ENCODE peak calls at places on chromosomes 7 and 10, in five cellular contexts. N is T-cell, R is mucosa of gallbladder, H is bronchial epithelial cell, J is BE2C. C is an unnamed sample.

GRCh38 chr7:114081606-114082425 is 163.0 kb upstream of the PPP1R3A start:
- DNase-seq in N (no peak), R (peak), H (peak), J (no peak), C (peak)

GRCh38 chr7:69687739-69688431 is 89.6 kb downstream of the AUTS2 start:
- DNase-seq in N (no peak), R (no peak), H (no peak), J (no peak), C (no peak)

GRCh38 chr10:125123363-125124113 is 36.8 kb downstream of the CTBP2 start:
- DNase-seq in N (no peak), R (peak), H (peak), J (peak), C (peak)

GRCh38 chr7:149875396-149875795 is 1.6 kb downstream of the ATP6V0E2 start:
- DNase-seq in N (no peak), R (peak), H (no peak), J (no peak), C (no peak)

GRCh38 chr7:46764100-46764941 is 817.6 kb downstream of the TNS3 start:
- DNase-seq in N (no peak), R (peak), H (peak), J (peak), C (peak)

GRCh38 chr10:98346847-98347246 is 68.1 kb downstream of the PYROXD2 start:
- DNase-seq in N (no peak), R (no peak), H (no peak), J (no peak), C (no peak)

GRCh38 chr10:5159126-5159525 is 25.8 kb downstream of the AKR1C8 start:
- DNase-seq in N (no peak), R (no peak), H (peak), J (no peak), C (no peak)

GRCh38 chr10:116737582-116738358 is 4.6 kb downstream of the HSPA12A start:
- DNase-seq in N (no peak), R (no peak), H (no peak), J (no peak), C (no peak)

GRCh38 chr10:124341768-124342135 is 77.0 kb downstream of the OAT start:
- DNase-seq in N (no peak), R (no peak), H (no peak), J (no peak), C (no peak)

GRCh38 chr10:113244750-113245149 is 294.7 kb downstream of the TCF7L2 start:
- DNase-seq in N (no peak), R (no peak), H (no peak), J (no peak), C (no peak)

GRCh38 chr7:158442260-158442659 is 145.4 kb downstream of the PTPRN2 start:
- DNase-seq in N (no peak), R (no peak), H (peak), J (no peak), C (peak)

GRCh38 chr7:43868681-43869017 is 668 bp downstream of the MRPS24 start:
- DNase-seq in N (no peak), R (no peak), H (no peak), J (no peak), C (no peak)

GRCh38 chr10:22340362-22341189 is 4.7 kb upstream of the SPAG6 start:
- DNase-seq in N (peak), R (no peak), H (no peak), J (peak), C (peak)

GRCh38 chr7:115117748-115118147 is 195.9 kb downstream of the MDFIC start:
- DNase-seq in N (no peak), R (no peak), H (no peak), J (no peak), C (no peak)

GRCh38 chr10:60611291-60611747 is 167.0 kb upstream of the CDK1 start:
- DNase-seq in N (no peak), R (no peak), H (peak), J (no peak), C (peak)

GRCh38 chr10:62735464-62736188 is 68.9 kb upstream of the ADO start:
- DNase-seq in N (no peak), R (no peak), H (peak), J (no peak), C (peak)

GRCh38 chr7:139630643-139631519 is 107.4 kb downstream of the CLEC2L start:
- DNase-seq in N (no peak), R (no peak), H (no peak), J (no peak), C (no peak)

GRCh38 chr7:5351508-5352265 is 68.9 kb downstream of the SLC29A4 start:
- DNase-seq in N (no peak), R (no peak), H (no peak), J (no peak), C (no peak)

GRCh38 chr10:11626071-11626470 is 14.6 kb upstream of the USP6NL start:
- DNase-seq in N (no peak), R (no peak), H (no peak), J (no peak), C (no peak)

GRCh38 chr10:68275600-68276126 is 43.8 kb upstream of the ATOH7 start:
- DNase-seq in N (no peak), R (no peak), H (no peak), J (no peak), C (no peak)

GRCh38 chr10:77485847-77486246 is 151.8 kb downstream of the KCNMA1 start:
- DNase-seq in N (no peak), R (no peak), H (no peak), J (no peak), C (no peak)

GRCh38 chr7:22561895-22562593 is 62.1 kb upstream of the STEAP1B start:
- DNase-seq in N (no peak), R (no peak), H (no peak), J (no peak), C (peak)

GRCh38 chr10:51124852-51125251 is 50.6 kb downstream of the PRKG1 start:
- DNase-seq in N (no peak), R (no peak), H (no peak), J (no peak), C (no peak)

GRCh38 chr7:41472427-41473125 is 230.3 kb downstream of the INHBA start:
- DNase-seq in N (no peak), R (no peak), H (no peak), J (no peak), C (no peak)

GRCh38 chr10:22712959-22713852 is 1.2 kb downstream of the PIP4K2A start:
- DNase-seq in N (no peak), R (no peak), H (no peak), J (peak), C (no peak)

GRCh38 chr10:122954731-122955050 is 664 bp upstream of the C10orf88 start:
- DNase-seq in N (no peak), R (no peak), H (no peak), J (no peak), C (no peak)

GRCh38 chr7:73851410-73852338 is 9.3 kb upstream of the TMEM270 start:
- DNase-seq in N (no peak), R (peak), H (peak), J (no peak), C (peak)

GRCh38 chr10:125812128-125812527 is 10.9 kb downstream of the UROS start:
- DNase-seq in N (no peak), R (no peak), H (no peak), J (no peak), C (no peak)

GRCh38 chr7:137399827-137400823 is 56.6 kb upstream of the PTN start:
- DNase-seq in N (no peak), R (no peak), H (peak), J (no peak), C (no peak)

GRCh38 chr7:27735165-27735564 is 4.8 kb upstream of the TAX1BP1 start:
- DNase-seq in N (no peak), R (no peak), H (no peak), J (no peak), C (no peak)

GRCh38 chr10:96863922-96864543 is 31.9 kb downstream of the LCOR start:
- DNase-seq in N (no peak), R (no peak), H (peak), J (no peak), C (peak)

GRCh38 chr7:47458057-47458456 is 123.9 kb downstream of the TNS3 start:
- DNase-seq in N (no peak), R (no peak), H (no peak), J (no peak), C (peak)

GRCh38 chr10:58152698-58153263 is 114.9 kb downstream of the IPMK start:
- DNase-seq in N (no peak), R (peak), H (peak), J (peak), C (peak)

GRCh38 chr10:49357895-49358294 is 38.0 kb downstream of the DRGX start:
- DNase-seq in N (no peak), R (no peak), H (no peak), J (no peak), C (no peak)

GRCh38 chr7:90994601-90995000 is 269.6 kb upstream of the FZD1 start:
- DNase-seq in N (no peak), R (no peak), H (peak), J (no peak), C (no peak)

GRCh38 chr10:35453855-35454532 is 117.7 kb downstream of the CCNY start:
- DNase-seq in N (no peak), R (no peak), H (peak), J (no peak), C (no peak)

C was measured in RCC 7860.